ENCODE peak calls at places on chromosomes 3 and 15, in six cellular contexts. C is progenitor cell of endocrine pancreas, X is psoas muscle, R is left ventricle myocardium inferior, N is cardiac fibroblast, J is mesothelial cell of epicardium. O is an unnamed sample.
A peak's percentile ranks its signal among the peaks of the same experiment; 100 is the strongest.

GRCh38 chr3:176978441-176978840 is 218.8 kb downstream of the TBL1XR1 start:
- DNase-seq in C (no peak), X (no peak), R (no peak), N (no peak), J (no peak), O (no peak)

GRCh38 chr3:156317457-156317856 is 197.1 kb downstream of the KCNAB1 start:
- DNase-seq in C (no peak), X (no peak), R (no peak), N (peak; percentile 50), J (no peak), O (no peak)

GRCh38 chr3:140277886-140278285 is 342.9 kb downstream of the CLSTN2 start:
- DNase-seq in C (no peak), X (no peak), R (no peak), N (no peak), J (no peak), O (no peak)

GRCh38 chr3:188468672-188469071 is 314.7 kb downstream of the LPP start:
- DNase-seq in C (no peak), X (peak; percentile 83), R (no peak), N (peak; percentile 40), J (no peak), O (no peak)

GRCh38 chr15:29569533-29570092 is 252.7 kb downstream of the TJP1 start:
- DNase-seq in C (no peak), X (no peak), R (no peak), N (no peak), J (no peak), O (no peak)

GRCh38 chr15:29747837-29748417 is 74.3 kb downstream of the TJP1 start:
- DNase-seq in C (no peak), X (no peak), R (no peak), N (peak; percentile 57), J (no peak), O (no peak)

GRCh38 chr3:183540501-183541234 is 14.8 kb downstream of the KLHL6 start:
- DNase-seq in C (no peak), X (no peak), R (no peak), N (no peak), J (no peak), O (no peak)

GRCh38 chr3:156010829-156011228 is 109.5 kb upstream of the KCNAB1 start:
- DNase-seq in C (no peak), X (no peak), R (no peak), N (peak; percentile 11), J (no peak), O (no peak)

GRCh38 chr3:183448369-183449128 is 20.1 kb upstream of the MCF2L2 start:
- DNase-seq in C (no peak), X (no peak), R (no peak), N (no peak), J (no peak), O (no peak)

GRCh38 chr3:157572559-157573270 is 69.5 kb upstream of the VEPH1 start:
- DNase-seq in C (no peak), X (no peak), R (no peak), N (peak; percentile 67), J (no peak), O (peak; percentile 52)

GRCh38 chr15:45114751-45115085 is 592 bp downstream of the DUOXA2 start:
- DNase-seq in C (no peak), X (no peak), R (no peak), N (no peak), J (no peak), O (no peak)

GRCh38 chr3:48614044-48614443 is 4.6 kb upstream of the UQCRC1 start:
- DNase-seq in C (no peak), X (no peak), R (no peak), N (peak; percentile 74), J (no peak), O (no peak)

GRCh38 chr15:88002721-88003120 is 253.8 kb downstream of the NTRK3 start:
- DNase-seq in C (no peak), X (no peak), R (no peak), N (no peak), J (no peak), O (no peak)

DNA sequence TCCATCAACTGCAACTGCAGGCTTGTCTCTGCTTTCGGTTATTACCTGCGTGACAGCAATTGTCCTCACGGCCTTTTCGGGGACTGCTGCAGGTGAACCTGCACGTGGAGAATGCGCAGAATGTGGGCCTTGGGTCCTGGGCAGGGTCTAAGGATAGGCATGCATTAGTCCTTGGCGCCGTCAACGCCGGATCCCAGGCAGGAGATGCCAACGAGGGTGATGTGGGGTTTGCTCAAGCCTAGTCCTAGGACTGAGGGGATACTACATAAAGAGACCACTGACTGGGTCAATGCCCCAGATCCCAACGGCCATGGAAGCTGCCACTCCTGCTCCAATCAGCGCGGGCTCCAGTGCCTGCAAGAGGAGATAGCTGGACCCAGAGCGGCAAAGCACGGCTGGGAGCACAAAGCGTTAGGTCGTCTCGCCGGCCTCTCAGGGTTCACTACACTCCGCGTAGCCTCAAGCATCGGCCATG is 448 bp upstream of the RBM15B start:
- DNase-seq in C (no peak), X (no peak), R (no peak), N (no peak), J (no peak), O (no peak)
- TF ChIP-seq CTCF in C (no peak), X (no peak), R (no peak), N (no peak), J (no peak), O (no peak)

GRCh38 chr3:50370594-50370993 is 11.3 kb upstream of the TMEM115 start:
- DNase-seq in C (no peak), X (no peak), R (no peak), N (peak; percentile 58), J (no peak), O (no peak)
- TF ChIP-seq CTCF in C (no peak), X (no peak), R (no peak), N (no peak), J (no peak), O (no peak)

GRCh38 chr15:75836953-75837321 is 6.3 kb upstream of the UBE2Q2 start:
- DNase-seq in C (no peak), X (peak; percentile 53), R (no peak), N (peak; percentile 72), J (no peak), O (peak; percentile 46)
- TF ChIP-seq CTCF in C (no peak), X (no peak), R (no peak), N (peak; percentile 9), J (no peak), O (no peak)

GRCh38 chr3:63654931-63655330 is 2.5 kb downstream of the SNTN start:
- DNase-seq in C (no peak), X (no peak), R (no peak), N (no peak), J (no peak), O (no peak)
- TF ChIP-seq CTCF in C (no peak), X (no peak), R (no peak), N (no peak), J (no peak), O (no peak)

GRCh38 chr3:61894988-61895935 is 333.9 kb downstream of the PTPRG start:
- DNase-seq in C (no peak), X (no peak), R (peak; percentile 33), N (peak; percentile 86), J (peak; percentile 25), O (peak; percentile 68)
- TF ChIP-seq CTCF in C (no peak), X (no peak), R (peak; percentile 11), N (no peak), J (no peak), O (no peak)

GRCh38 chr15:76339302-76340197 is 3.0 kb downstream of the ISL2 start:
- DNase-seq in C (no peak), X (no peak), R (no peak), N (no peak), J (no peak), O (peak; percentile 69)

GRCh38 chr15:76342046-76342381 is 5.4 kb downstream of the ISL2 start:
- DNase-seq in C (no peak), X (no peak), R (no peak), N (no peak), J (no peak), O (no peak)

GRCh38 chr15:76341366-76342045 is 4.9 kb downstream of the ISL2 start:
- DNase-seq in C (no peak), X (no peak), R (no peak), N (no peak), J (no peak), O (peak; percentile 42)

GRCh38 chr15:76340198-76340801 is 3.7 kb downstream of the ISL2 start:
- DNase-seq in C (no peak), X (peak; percentile 69), R (no peak), N (no peak), J (no peak), O (peak; percentile 65)

GRCh38 chr15:76340802-76341365 is 4.3 kb downstream of the ISL2 start:
- DNase-seq in C (peak; percentile 34), X (peak; percentile 66), R (no peak), N (no peak), J (no peak), O (peak; percentile 79)
- TF ChIP-seq CTCF in C (peak; percentile 46), X (peak; percentile 29), R (peak; percentile 26), N (peak; percentile 21), J (no peak), O (no peak)

GRCh38 chr15:51320843-51321242 is 17.6 kb downstream of the CYP19A1 start:
- DNase-seq in C (no peak), X (no peak), R (no peak), N (no peak), J (no peak), O (no peak)
- TF ChIP-seq CTCF in C (no peak), X (no peak), R (no peak), N (no peak), J (no peak), O (no peak)

GRCh38 chr15:79296583-79296982 is 14.1 kb downstream of the ANKRD34C start:
- DNase-seq in C (no peak), X (no peak), R (no peak), N (no peak), J (no peak), O (no peak)
- TF ChIP-seq CTCF in C (peak; percentile 21), X (no peak), R (no peak), N (peak; percentile 15), J (no peak), O (peak; percentile 8)

O was measured in GM20000.